ENCODE peak calls at places on chromosomes 7 and 10, in four cellular contexts. I is prostate gland, U is BJ, N is brain microvascular endothelial cell. O is an unnamed sample.

GRCh38 chr7:129240119-129240815 is 15.4 kb downstream of the AHCYL2 start:
- DNase-seq in U (no peak), I (no peak), N (no peak), O (no peak)

GRCh38 chr10:114060456-114060855 is 16.8 kb downstream of the ADRB1 start:
- DNase-seq in I (no peak), U (no peak), N (no peak), O (no peak)

GRCh38 chr10:103685880-103686669 is 169.3 kb downstream of the SH3PXD2A start:
- DNase-seq in N (peak), U (no peak), I (peak), O (peak)

GRCh38 chr7:121530251-121531174 is 134.4 kb upstream of the FAM3C start:
- DNase-seq in U (peak), N (peak), I (no peak), O (peak)

GRCh38 chr7:36473454-36474282 is 84.0 kb downstream of the ANLN start:
- DNase-seq in I (no peak), U (no peak), N (no peak), O (no peak)

GRCh38 chr7:97421307-97421905 is 303.9 kb downstream of the SDHAF3 start:
- DNase-seq in U (no peak), I (no peak), N (no peak), O (no peak)

GRCh38 chr7:82164410-82164809 is 279.2 kb downstream of the CACNA2D1 start:
- DNase-seq in U (no peak), I (no peak), N (no peak), O (no peak)

GRCh38 chr10:71703577-71703976 is 16.0 kb downstream of the C10orf105 start:
- DNase-seq in U (no peak), N (no peak), I (no peak), O (no peak)

GRCh38 chr7:17584822-17585221 is 286.4 kb downstream of the AHR start:
- DNase-seq in I (no peak), U (no peak), N (peak), O (peak)

GRCh38 chr10:92542458-92542857 is 31.4 kb downstream of the IDE start:
- DNase-seq in I (no peak), U (no peak), N (no peak), O (no peak)

GRCh38 chr10:93941603-93942002 is 47.8 kb downstream of the SLC35G1 start:
- DNase-seq in N (no peak), I (no peak), U (no peak), O (no peak)

GRCh38 chr7:32661929-32662328 is 166.6 kb downstream of the AVL9 start:
- DNase-seq in U (no peak), I (no peak), N (no peak), O (no peak)

GRCh38 chr7:38833329-38833728 is 75.7 kb downstream of the VPS41 start:
- DNase-seq in U (no peak), N (no peak), I (no peak), O (no peak)

GRCh38 chr7:90326500-90326899 is 5.4 kb upstream of the FAM237B start:
- DNase-seq in U (no peak), I (no peak), N (no peak), O (no peak)
- TF ChIP-seq CTCF in U (no peak), I (no peak), N (no peak), O (no peak)

DNA sequence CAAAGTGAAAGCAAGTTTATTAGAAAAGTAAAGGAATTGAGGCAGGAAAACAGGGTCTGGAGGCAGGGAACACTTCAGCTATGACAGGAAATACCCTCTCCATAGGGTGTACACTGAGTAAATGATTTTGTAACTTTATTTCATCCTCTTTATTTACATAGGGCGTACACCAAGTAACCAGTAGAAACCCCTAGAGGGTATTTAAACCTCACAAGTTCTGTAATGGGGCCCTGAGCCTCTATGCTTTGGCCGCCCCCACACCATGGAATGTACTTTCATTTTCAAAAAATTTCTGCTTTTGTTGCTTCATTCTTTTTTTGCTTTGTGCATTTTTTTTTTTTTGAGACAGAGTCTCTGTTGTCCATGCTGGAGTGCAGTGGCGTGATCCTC is 1.4 kb upstream of the PSMG3 start:
- DNase-seq in N (peak), I (no peak), U (peak), O (no peak)
- H3K4me3 ChIP-seq in N (peak), I (peak), U (peak), O (peak)

GRCh38 chr10:48533951-48534720 is 70.7 kb downstream of the ARHGAP22 start:
- DNase-seq in N (no peak), U (no peak), I (no peak), O (peak)

GRCh38 chr10:48536916-48537890 is 67.7 kb downstream of the ARHGAP22 start:
- DNase-seq in U (no peak), N (no peak), I (no peak), O (no peak)

GRCh38 chr10:48533540-48533939 is 71.3 kb downstream of the ARHGAP22 start:
- DNase-seq in U (no peak), I (no peak), N (no peak), O (no peak)

GRCh38 chr10:48536226-48536500 is 68.7 kb downstream of the ARHGAP22 start:
- DNase-seq in U (no peak), I (no peak), N (no peak), O (no peak)

GRCh38 chr10:48535416-48536225 is 69.3 kb downstream of the ARHGAP22 start:
- DNase-seq in I (no peak), U (no peak), N (no peak), O (no peak)
- TF ChIP-seq CTCF in I (no peak), U (no peak), N (peak), O (peak)

DNA sequence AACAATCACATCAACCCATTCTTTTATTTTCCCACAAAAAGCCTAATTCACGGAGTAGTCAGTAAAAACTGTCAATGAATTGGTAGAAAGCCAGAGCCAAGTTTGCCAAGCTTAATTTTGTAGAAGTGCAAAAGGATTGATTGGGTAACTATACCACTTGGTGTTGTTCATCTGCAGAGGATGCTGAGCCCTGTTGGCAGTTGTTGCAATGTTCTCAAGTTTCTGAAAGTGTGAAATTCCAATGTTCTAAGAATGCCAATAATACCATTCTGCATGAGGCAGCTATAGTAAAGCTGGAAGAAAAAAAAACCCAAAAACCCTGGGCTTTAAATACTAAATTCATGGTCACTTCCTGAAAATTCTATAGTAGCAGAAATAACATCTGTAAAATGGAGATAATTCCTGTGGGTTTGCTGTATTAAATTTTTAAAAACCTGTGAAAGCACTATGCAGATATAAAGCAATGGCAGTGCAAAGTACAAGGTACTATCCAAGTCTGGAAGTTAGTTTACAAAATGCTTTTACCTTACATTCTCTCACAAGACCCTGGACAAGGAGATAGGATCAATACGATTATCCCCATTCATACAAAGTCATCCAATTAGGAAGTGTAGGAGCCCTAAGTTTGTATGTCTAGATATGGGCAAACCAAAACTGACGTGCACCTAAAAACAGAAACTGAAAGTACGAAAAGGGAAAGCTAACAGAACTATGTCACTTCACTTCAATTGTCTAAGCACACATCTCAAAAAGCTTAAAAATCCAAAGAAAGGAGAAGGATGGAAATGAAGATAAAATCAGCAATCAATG is 6.1 kb upstream of the PON1 start:
- DNase-seq in I (no peak), U (no peak), N (peak), O (no peak)
- H3K4me3 ChIP-seq in I (no peak), U (no peak), N (peak), O (no peak)

DNA sequence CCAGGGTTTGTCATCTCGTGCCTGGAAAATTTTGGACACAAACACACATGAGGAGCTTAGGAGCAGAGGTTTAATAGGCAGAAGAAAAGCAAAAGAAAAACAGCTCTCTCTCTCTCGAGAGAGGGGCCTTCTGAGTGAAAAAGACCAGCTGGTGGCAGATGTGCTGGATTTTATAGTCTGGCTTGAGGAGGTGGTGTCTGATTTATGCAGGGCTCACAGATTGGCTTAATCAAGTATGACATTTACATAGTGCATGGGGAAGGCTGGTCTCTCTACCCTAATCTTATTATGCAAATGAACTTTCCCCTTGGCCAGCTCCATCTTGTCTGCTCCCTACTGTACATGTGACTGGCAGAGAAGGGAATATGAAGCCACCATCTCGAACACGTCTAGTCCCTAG is 219.5 kb upstream of the ZNF804B start:
- DNase-seq in U (no peak), N (no peak), I (no peak), O (no peak)
- TF ChIP-seq CTCF in U (no peak), N (no peak), I (no peak), O (no peak)

GRCh38 chr10:32954080-32954479 is 4.0 kb downstream of the ITGB1 start:
- DNase-seq in N (no peak), U (no peak), I (no peak), O (no peak)

GRCh38 chr10:32952541-32953276 is 5.3 kb downstream of the ITGB1 start:
- DNase-seq in N (no peak), I (no peak), U (no peak), O (no peak)

GRCh38 chr10:32952094-32952493 is 5.9 kb downstream of the ITGB1 start:
- DNase-seq in I (no peak), U (no peak), N (no peak), O (no peak)

GRCh38 chr10:32954545-32955298 is 3.3 kb downstream of the ITGB1 start:
- DNase-seq in I (no peak), U (no peak), N (no peak), O (no peak)

GRCh38 chr10:32953277-32953927 is 4.6 kb downstream of the ITGB1 start:
- DNase-seq in N (no peak), I (no peak), U (no peak), O (no peak)
- H3K4me3 ChIP-seq in N (peak), I (no peak), U (no peak), O (peak)

O was measured in AG09309.